ENCODE peak calls at places on chromosomes 3 and 15, in eight cellular contexts. H is right lobe of liver; S is NCI-H1092 treated with DMSO at 0.1 percent for 48 hours; G is epithelial cell of prostate; L is amygdala; Y is K562; B is activated CD4-positive, alpha-beta T cell treated with anti-CD3 and anti-CD28 coated beads, Interleukin-2, amount 50 U/mL, for 1 hour; D is GM04504. Z is an unnamed sample.

GRCh38 chr3:117853923-117854322 is 1144.3 kb downstream of the TUSC7 start:
- DNase-seq in Y (no peak), D (peak; percentile 8), S (peak; percentile 61), G (peak; percentile 71), H (no peak), B (no peak), L (no peak), Z (no peak)

GRCh38 chr15:67051088-67051659 is 14.2 kb upstream of the SMAD3 start:
- DNase-seq in G (no peak), H (no peak), S (peak; percentile 44), B (no peak), Y (no peak), D (no peak), L (no peak), Z (no peak)

GRCh38 chr15:63896336-63897115 is 62.8 kb upstream of the HERC1 start:
- DNase-seq in S (no peak), G (no peak), B (no peak), D (peak; percentile 43), L (no peak), Y (peak; percentile 98), H (no peak), Z (peak; percentile 56)

GRCh38 chr3:120678331-120678845 is 3.7 kb downstream of the HGD start:
- DNase-seq in L (peak; percentile 74), G (peak; percentile 34), Y (no peak), H (peak; percentile 83), S (no peak), B (no peak), D (peak; percentile 42), Z (no peak)

GRCh38 chr15:81181220-81181619 is 15.5 kb upstream of the IL16 start:
- DNase-seq in G (no peak), B (no peak), S (no peak), Y (no peak), D (no peak), H (no peak), L (no peak), Z (no peak)

GRCh38 chr15:48385431-48385830 is 54.2 kb downstream of the DUT start:
- DNase-seq in H (no peak), D (peak; percentile 98), L (no peak), G (peak; percentile 45), S (no peak), B (no peak), Y (no peak), Z (no peak)

GRCh38 chr3:53223025-53223424 is 32.8 kb downstream of the TKT start:
- DNase-seq in Y (no peak), H (no peak), B (no peak), L (no peak), G (no peak), S (no peak), D (no peak), Z (peak; percentile 36)

GRCh38 chr15:40048155-40048792 is 9.3 kb upstream of the SRP14 start:
- DNase-seq in H (no peak), D (no peak), L (no peak), B (no peak), Y (no peak), G (no peak), S (no peak), Z (no peak)

GRCh38 chr15:52717924-52718323 is 38.7 kb upstream of the ATOSA start:
- DNase-seq in G (no peak), S (no peak), D (no peak), L (no peak), Y (no peak), B (no peak), H (no peak), Z (no peak)

GRCh38 chr15:87080547-87080946 is 1000.9 kb downstream of the AGBL1 start:
- DNase-seq in D (no peak), L (no peak), H (no peak), G (no peak), S (no peak), B (no peak), Y (no peak), Z (no peak)

GRCh38 chr15:69713726-69714559 is 261.3 kb downstream of the RPLP1 start:
- DNase-seq in D (no peak), B (peak; percentile 55), S (no peak), H (no peak), G (no peak), L (no peak), Y (no peak), Z (no peak)

GRCh38 chr3:45198264-45199260 is 27.5 kb downstream of the TMEM158 start:
- DNase-seq in B (no peak), L (no peak), D (no peak), Y (no peak), S (no peak), G (no peak), H (no peak), Z (no peak)

GRCh38 chr3:186307594-186307993 is 54.4 kb downstream of the DGKG start:
- DNase-seq in Y (peak; percentile 41), H (no peak), L (no peak), D (no peak), G (no peak), S (no peak), B (no peak), Z (no peak)

GRCh38 chr3:10855083-10855870 is 39.2 kb downstream of the SLC6A11 start:
- DNase-seq in S (no peak), H (no peak), B (no peak), D (no peak), Y (no peak), G (no peak), L (no peak), Z (no peak)

GRCh38 chr3:99659965-99660364 is 21.6 kb downstream of the COL8A1 start:
- DNase-seq in G (no peak), H (no peak), Y (no peak), L (no peak), S (no peak), B (no peak), D (no peak), Z (peak; percentile 60)

GRCh38 chr15:47415539-47415971 is 301.8 kb upstream of the SEMA6D start:
- DNase-seq in B (no peak), D (no peak), L (no peak), Y (no peak), H (no peak), G (no peak), S (peak; percentile 68), Z (no peak)

GRCh38 chr15:89809093-89809786 is 5.4 kb downstream of the ANPEP start:
- DNase-seq in D (no peak), Y (no peak), S (no peak), L (no peak), H (no peak), B (no peak), G (no peak), Z (no peak)

GRCh38 chr3:110677506-110677905 is 394.1 kb upstream of the NECTIN3 start:
- DNase-seq in L (no peak), B (no peak), D (no peak), Y (no peak), G (no peak), S (no peak), H (no peak), Z (no peak)

GRCh38 chr3:57112206-57112605 is 51.7 kb downstream of the SPATA12 start:
- DNase-seq in Y (peak; percentile 34), L (no peak), H (no peak), D (no peak), B (no peak), G (no peak), S (no peak), Z (no peak)

GRCh38 chr3:25037049-25037547 is 391.0 kb upstream of the RARB start:
- DNase-seq in G (no peak), Y (no peak), B (no peak), H (no peak), S (no peak), D (peak; percentile 51), L (no peak), Z (no peak)

Z was measured in upper lobe of right lung.